ENCODE peak calls at places on chromosomes 6 and 20, in five cellular contexts. M is A673, S is AG04450, U is GM12865, A is astrocyte. L is an unnamed sample.

GRCh38 chr6:26554669-26555504 is 16.7 kb downstream of the HMGN4 start:
- DNase-seq in M (peak; percentile 86), S (no peak), U (peak; percentile 88), A (peak; percentile 39), L (no peak)

GRCh38 chr6:85405175-85405852 is 44.6 kb upstream of the NT5E start:
- DNase-seq in M (no peak), S (no peak), U (no peak), A (peak; percentile 74), L (no peak)

GRCh38 chr6:93017213-93017612 is 402.1 kb downstream of the EPHA7 start:
- DNase-seq in M (peak; percentile 49), S (no peak), U (peak; percentile 5), A (no peak), L (no peak)

GRCh38 chr6:117840541-117840983 is 66.5 kb upstream of the SLC35F1 start:
- DNase-seq in M (peak; percentile 80), S (no peak), U (peak; percentile 54), A (peak; percentile 72), L (no peak)

GRCh38 chr6:135640449-135641111 is 143.0 kb upstream of the AHI1 start:
- DNase-seq in M (no peak), S (no peak), U (no peak), A (no peak), L (no peak)

GRCh38 chr6:89525786-89526562 is 93.0 kb downstream of the ANKRD6 start:
- DNase-seq in M (no peak), S (no peak), U (no peak), A (no peak), L (no peak)

GRCh38 chr6:158488065-158488464 is 71.8 kb upstream of the TMEM181 start:
- DNase-seq in M (no peak), S (peak; percentile 88), U (no peak), A (peak; percentile 100), L (no peak)

GRCh38 chr6:108598316-108598863 is 37.7 kb downstream of the FOXO3 start:
- DNase-seq in M (no peak), S (no peak), U (peak; percentile 93), A (no peak), L (no peak)

GRCh38 chr6:47041741-47042140 is 391 bp downstream of the ADGRF1 start:
- DNase-seq in M (no peak), S (no peak), U (no peak), A (no peak), L (no peak)

GRCh38 chr6:25918083-25918683 is 12.3 kb downstream of the SLC17A2 start:
- DNase-seq in M (peak; percentile 8), S (no peak), U (no peak), A (no peak), L (no peak)

GRCh38 chr6:38638941-38639497 is 710 bp downstream of the BTBD9 start:
- DNase-seq in M (no peak), S (no peak), U (peak; percentile 49), A (peak; percentile 45), L (no peak)

GRCh38 chr6:160030103-160030502 is 61.2 kb downstream of the IGF2R start:
- DNase-seq in M (peak; percentile 82), S (peak; percentile 87), U (no peak), A (peak; percentile 96), L (peak; percentile 88)

GRCh38 chr6:75424610-75425548 is 68.7 kb downstream of the FILIP1 start:
- DNase-seq in M (no peak), S (no peak), U (no peak), A (peak; percentile 42), L (no peak)

GRCh38 chr6:19478992-19479391 is 358.2 kb upstream of the ID4 start:
- DNase-seq in M (no peak), S (no peak), U (no peak), A (peak; percentile 73), L (no peak)

GRCh38 chr6:77466055-77467028 is 3.1 kb upstream of the HTR1B start:
- DNase-seq in M (peak; percentile 61), S (peak; percentile 51), U (peak; percentile 80), A (peak; percentile 51), L (no peak)

GRCh38 chr20:60725311-60725906 is 526.7 kb upstream of the CDH4 start:
- DNase-seq in M (no peak), S (no peak), U (no peak), A (no peak), L (no peak)

GRCh38 chr6:151847064-151847463 is 39.6 kb downstream of the ESR1 start:
- DNase-seq in M (peak; percentile 47), S (no peak), U (peak; percentile 29), A (peak; percentile 26), L (no peak)

GRCh38 chr6:106547053-106547414 is 82.3 kb downstream of the RTN4IP1 start:
- DNase-seq in M (peak; percentile 51), S (no peak), U (no peak), A (peak; percentile 59), L (no peak)

GRCh38 chr6:13696226-13696625 is 15.4 kb downstream of the RANBP9 start:
- DNase-seq in M (no peak), S (peak; percentile 34), U (no peak), A (peak; percentile 87), L (no peak)

GRCh38 chr6:156803353-156803752 is 26.2 kb downstream of the ARID1B start:
- DNase-seq in M (no peak), S (no peak), U (no peak), A (no peak), L (no peak)

GRCh38 chr20:52847739-52848359 is 124.3 kb upstream of the TSHZ2 start:
- DNase-seq in M (no peak), S (no peak), U (no peak), A (no peak), L (no peak)

GRCh38 chr6:47268572-47269187 is 41.0 kb downstream of the TNFRSF21 start:
- DNase-seq in M (no peak), S (no peak), U (no peak), A (no peak), L (no peak)

GRCh38 chr20:50856475-50857041 is 61.7 kb downstream of the BCAS4 start:
- DNase-seq in M (no peak), S (no peak), U (no peak), A (no peak), L (no peak)

GRCh38 chr6:158713469-158713868 is 63.6 kb downstream of the SYTL3 start:
- DNase-seq in M (no peak), S (no peak), U (no peak), A (no peak), L (no peak)

GRCh38 chr20:709421-709820 is 33.8 kb upstream of the SCRT2 start:
- DNase-seq in M (peak; percentile 39), S (no peak), U (no peak), A (no peak), L (peak; percentile 72)

GRCh38 chr6:101662111-101662897 is 268.8 kb downstream of the GRIK2 start:
- DNase-seq in M (no peak), S (no peak), U (peak; percentile 38), A (no peak), L (no peak)

GRCh38 chr20:36237477-36237876 is 1.2 kb downstream of the AAR2 start:
- DNase-seq in M (peak; percentile 30), S (no peak), U (no peak), A (no peak), L (no peak)
- H3K4me3 ChIP-seq in M (peak overlapping the region; percentile 77), S (peak overlapping the region; percentile 70), U (peak overlapping the region; percentile 76), A (peak overlapping the region; percentile 99), L (peak overlapping the region; percentile 89)

DNA sequence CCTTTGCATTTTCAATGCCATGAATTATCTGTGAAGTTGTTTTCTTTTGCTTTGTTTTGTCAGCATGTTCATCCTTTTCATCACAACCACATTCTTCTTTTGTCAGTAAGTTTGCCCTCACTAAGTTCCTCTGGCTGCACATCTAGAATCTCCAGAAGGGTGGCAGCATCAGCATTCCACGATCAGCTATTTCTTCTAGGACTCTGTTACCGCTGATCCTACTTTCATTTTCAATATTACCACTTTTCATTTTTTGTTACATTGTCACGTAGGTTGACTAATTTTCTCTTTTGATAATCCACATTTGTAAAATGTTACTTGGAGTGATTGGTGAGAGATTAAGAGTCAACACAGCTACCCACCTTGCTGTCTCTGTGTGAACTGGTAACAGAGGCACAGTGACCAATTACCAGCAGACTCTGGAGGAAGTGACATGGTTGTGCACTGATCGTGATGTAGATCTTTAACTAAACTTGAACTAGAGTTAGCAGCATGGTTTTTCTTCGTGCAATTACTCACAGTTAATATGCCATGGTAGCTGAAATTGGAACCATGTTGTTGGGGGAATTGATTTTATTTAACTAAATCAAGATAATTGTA is 307.9 kb upstream of the SLC35B3 start:
- DNase-seq in M (peak; percentile 48), S (no peak), U (peak; percentile 24), A (no peak), L (no peak)
- H3K4me3 ChIP-seq in M (peak overlapping the region; percentile 40), S (no peak overlapping the region), U (peak overlapping the region; percentile 42), A (no peak overlapping the region), L (no peak overlapping the region)

GRCh38 chr20:10626896-10627295 is 46.9 kb downstream of the JAG1 start:
- DNase-seq in M (no peak), S (no peak), U (no peak), A (no peak), L (no peak)

GRCh38 chr20:10619427-10619826 is 54.4 kb downstream of the JAG1 start:
- DNase-seq in M (peak; percentile 81), S (no peak), U (no peak), A (peak; percentile 95), L (no peak)

GRCh38 chr20:10625641-10626040 is 48.2 kb downstream of the JAG1 start:
- DNase-seq in M (no peak), S (no peak), U (no peak), A (no peak), L (no peak)

GRCh38 chr20:10621159-10621558 is 52.6 kb downstream of the JAG1 start:
- DNase-seq in M (no peak), S (no peak), U (no peak), A (no peak), L (no peak)

DNA sequence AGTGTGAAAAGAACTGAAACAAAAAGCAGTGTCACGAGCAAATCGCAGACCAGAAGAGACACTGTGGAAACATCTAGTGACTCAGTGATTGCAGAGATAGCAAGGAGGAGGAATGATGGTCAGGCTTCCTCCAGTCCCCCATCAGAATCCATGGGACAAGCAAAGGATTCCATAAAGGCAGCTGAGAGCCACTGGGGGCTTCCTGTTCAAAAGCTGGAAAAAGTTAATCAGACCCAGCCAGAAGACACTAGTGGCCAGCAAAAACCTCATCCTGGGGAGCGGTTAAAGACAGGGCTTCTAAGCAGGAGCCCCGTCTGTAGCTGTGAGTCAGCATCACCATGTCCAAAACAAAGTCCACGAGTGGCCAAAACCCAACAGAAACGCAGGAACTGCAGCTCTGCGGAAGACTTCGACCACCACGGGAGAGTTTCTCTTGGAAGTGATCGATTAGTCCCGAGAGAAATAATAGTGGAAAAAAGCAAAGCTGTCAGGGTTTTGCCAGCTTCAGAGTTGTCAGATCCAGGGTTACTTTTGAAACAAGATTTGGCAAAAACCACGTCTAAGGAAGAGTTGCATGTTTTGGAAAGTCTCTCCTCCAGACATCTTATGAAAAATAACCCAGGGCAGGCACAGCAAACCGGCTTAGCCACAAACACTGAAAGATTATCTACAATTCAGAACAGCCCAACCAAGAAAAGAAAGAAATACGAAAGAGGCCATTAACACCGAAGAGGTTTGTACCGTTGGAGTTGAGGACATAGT is 51.0 kb downstream of the JAG1 start:
- DNase-seq in M (no peak), S (no peak), U (no peak), A (peak; percentile 89), L (peak; percentile 54)
- H3K4me3 ChIP-seq in M (no peak overlapping the region), S (peak overlapping the region; percentile 5), U (no peak overlapping the region), A (peak overlapping the region; percentile 37), L (peak overlapping the region; percentile 17)

GRCh38 chr6:36840471-36841461 is 1.5 kb upstream of the CPNE5 start:
- DNase-seq in M (no peak), S (no peak), U (no peak), A (no peak), L (no peak)
- H3K4me3 ChIP-seq in M (peak overlapping the region; percentile 52), S (peak overlapping the region; percentile 60), U (no peak overlapping the region), A (no peak overlapping the region), L (peak overlapping the region; percentile 70)

GRCh38 chr6:56522871-56523270 is 119.8 kb downstream of the DST start:
- DNase-seq in M (no peak), S (no peak), U (no peak), A (no peak), L (no peak)
- H3K4me3 ChIP-seq in M (no peak overlapping the region), S (no peak overlapping the region), U (no peak overlapping the region), A (no peak overlapping the region), L (no peak overlapping the region)

L was measured in heart left ventricle.